ENCODE peak calls at places on chromosomes 6 and 20, in four cellular contexts. S is AG09309; A is activated T-helper 9 cell treated with anti-CD3 and anti-CD28 coated beads, Interleukin-2, amount 50 U/mL, for 16 hours; J is left cardiac atrium. U is an unnamed sample.

GRCh38 chr6:7115452-7116223 is 7.9 kb downstream of the RREB1 start:
- DNase-seq in A (no peak), S (no peak), J (no peak), U (no peak)

GRCh38 chr6:37630281-37630799 is 67.3 kb downstream of the MDGA1 start:
- DNase-seq in J (no peak), A (no peak), S (peak), U (peak)

GRCh38 chr6:148395583-148396101 is 53.0 kb downstream of the SASH1 start:
- DNase-seq in J (no peak), S (no peak), A (no peak), U (no peak)

GRCh38 chr6:165852676-165853075 is 189.6 kb upstream of the PDE10A start:
- DNase-seq in J (no peak), A (no peak), S (no peak), U (no peak)

GRCh38 chr6:15320683-15321082 is 74.8 kb downstream of the JARID2 start:
- DNase-seq in J (no peak), S (no peak), A (no peak), U (no peak)

GRCh38 chr20:40945754-40946451 is 82.7 kb upstream of the TOP1 start:
- DNase-seq in J (peak), A (no peak), S (no peak), U (no peak)

GRCh38 chr6:35024601-35025054 is 116.5 kb downstream of the TCP11 start:
- DNase-seq in S (no peak), A (no peak), J (peak), U (no peak)

GRCh38 chr6:105587349-105588115 is 184.7 kb upstream of the PREP start:
- DNase-seq in A (peak), J (no peak), S (peak), U (peak)

GRCh38 chr6:134826889-134827737 is 122.8 kb downstream of the ALDH8A1 start:
- DNase-seq in J (peak), A (no peak), S (peak), U (peak)